ENCODE peak calls at places on chromosome 10, in nine cellular contexts. One of them, this sample, is unnamed.

GRCh38 chr10:76209135-76209534 is 777.7 kb downstream of the LRMDA start:
- DNase-seq in nephron progenitor cell: no peak
- DNase-seq in neural crest cell: no peak
- DNase-seq in GM12865: no peak
- DNase-seq in suprapubic skin: no peak
- DNase-seq in HepG2: no peak
- DNase-seq in CD8-positive, alpha-beta T cell: no peak
- DNase-seq in prostate gland: no peak
- DNase-seq in body of pancreas: no peak
- DNase-seq in this sample: no peak

GRCh38 chr10:122323188-122323587 is 51.3 kb upstream of the PLEKHA1 start:
- DNase-seq in nephron progenitor cell: no peak
- DNase-seq in neural crest cell: no peak
- DNase-seq in GM12865: no peak
- DNase-seq in suprapubic skin: no peak
- DNase-seq in HepG2: no peak
- DNase-seq in CD8-positive, alpha-beta T cell: no peak
- DNase-seq in prostate gland: no peak
- DNase-seq in body of pancreas: no peak
- DNase-seq in this sample: no peak

GRCh38 chr10:17272648-17273047 is 44.6 kb downstream of the VIM start:
- DNase-seq in nephron progenitor cell: no peak
- DNase-seq in neural crest cell: no peak
- DNase-seq in GM12865: no peak
- DNase-seq in suprapubic skin: no peak
- DNase-seq in HepG2: no peak
- DNase-seq in CD8-positive, alpha-beta T cell: no peak
- DNase-seq in prostate gland: no peak
- DNase-seq in body of pancreas: no peak
- DNase-seq in this sample: no peak

GRCh38 chr10:73780966-73781365 is 882 bp upstream of the CHCHD1 start:
- DNase-seq in nephron progenitor cell: no peak
- DNase-seq in neural crest cell: no peak
- DNase-seq in GM12865: no peak
- DNase-seq in suprapubic skin: no peak
- DNase-seq in HepG2: no peak
- DNase-seq in CD8-positive, alpha-beta T cell: no peak
- DNase-seq in prostate gland: no peak
- DNase-seq in body of pancreas: no peak
- DNase-seq in this sample: no peak

GRCh38 chr10:34598972-34599371 is 216.1 kb downstream of the PARD3 start:
- DNase-seq in nephron progenitor cell: no peak
- DNase-seq in neural crest cell: no peak
- DNase-seq in GM12865: no peak
- DNase-seq in suprapubic skin: no peak
- DNase-seq in HepG2: no peak
- DNase-seq in CD8-positive, alpha-beta T cell: no peak
- DNase-seq in prostate gland: no peak
- DNase-seq in body of pancreas: no peak
- DNase-seq in this sample: no peak

GRCh38 chr10:133151528-133151927 is 8.5 kb upstream of the KNDC1 start:
- DNase-seq in nephron progenitor cell: no peak
- DNase-seq in neural crest cell: no peak
- DNase-seq in GM12865: no peak
- DNase-seq in suprapubic skin: no peak
- DNase-seq in HepG2: no peak
- DNase-seq in CD8-positive, alpha-beta T cell: no peak
- DNase-seq in prostate gland: no peak
- DNase-seq in body of pancreas: no peak
- DNase-seq in this sample: no peak

GRCh38 chr10:92126100-92126650 is 164.7 kb downstream of the CPEB3 start:
- DNase-seq in nephron progenitor cell: no peak
- DNase-seq in neural crest cell: no peak
- DNase-seq in GM12865: no peak
- DNase-seq in suprapubic skin: no peak
- DNase-seq in HepG2: no peak
- DNase-seq in CD8-positive, alpha-beta T cell: no peak
- DNase-seq in prostate gland: no peak
- DNase-seq in body of pancreas: no peak
- DNase-seq in this sample: no peak

GRCh38 chr10:77304192-77304591 is 333.4 kb downstream of the KCNMA1 start:
- DNase-seq in nephron progenitor cell: no peak
- DNase-seq in neural crest cell: no peak
- DNase-seq in GM12865: no peak
- DNase-seq in suprapubic skin: no peak
- DNase-seq in HepG2: no peak
- DNase-seq in CD8-positive, alpha-beta T cell: no peak
- DNase-seq in prostate gland: no peak
- DNase-seq in body of pancreas: no peak
- DNase-seq in this sample: no peak

GRCh38 chr10:45500304-45500703 is 126.3 kb downstream of the ALOX5 start:
- DNase-seq in nephron progenitor cell: no peak
- DNase-seq in neural crest cell: no peak
- DNase-seq in GM12865: no peak
- DNase-seq in suprapubic skin: no peak
- DNase-seq in HepG2: no peak
- DNase-seq in CD8-positive, alpha-beta T cell: no peak
- DNase-seq in prostate gland: no peak
- DNase-seq in body of pancreas: no peak
- DNase-seq in this sample: no peak

GRCh38 chr10:8379906-8380832 is 325.7 kb downstream of the GATA3 start:
- DNase-seq in nephron progenitor cell: no peak
- DNase-seq in neural crest cell: no peak
- DNase-seq in GM12865: no peak
- DNase-seq in suprapubic skin: no peak
- DNase-seq in HepG2: no peak
- DNase-seq in CD8-positive, alpha-beta T cell: no peak
- DNase-seq in prostate gland: peak
- DNase-seq in body of pancreas: no peak
- DNase-seq in this sample: no peak

DNA sequence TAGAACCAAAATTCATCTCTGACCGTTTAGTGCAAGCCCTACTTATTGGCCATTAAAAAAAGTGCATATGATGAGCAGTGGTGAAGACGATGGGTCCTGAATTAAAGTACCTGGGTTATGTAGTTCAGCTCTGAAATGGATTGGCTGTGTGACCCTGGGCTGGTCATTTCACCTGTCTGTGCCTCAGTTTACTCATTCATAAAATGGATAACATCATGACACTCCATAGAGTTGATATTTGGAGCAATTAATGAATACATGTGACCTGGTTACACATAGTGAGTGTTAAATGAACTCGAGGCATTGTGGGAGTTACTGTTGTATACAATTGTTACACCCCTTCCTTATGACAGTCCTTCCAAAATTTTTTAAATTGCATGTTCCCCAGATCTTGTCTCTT is 9.1 kb downstream of the MAP3K8 start:
- DNase-seq in nephron progenitor cell: no peak
- DNase-seq in neural crest cell: no peak
- DNase-seq in GM12865: no peak
- DNase-seq in suprapubic skin: no peak
- DNase-seq in HepG2: no peak
- DNase-seq in CD8-positive, alpha-beta T cell: no peak
- DNase-seq in prostate gland: no peak
- DNase-seq in body of pancreas: no peak
- DNase-seq in this sample: no peak
- TF ChIP-seq CTCF in nephron progenitor cell: no peak
- TF ChIP-seq CTCF in neural crest cell: no peak
- TF ChIP-seq CTCF in GM12865: no peak
- TF ChIP-seq CTCF in suprapubic skin: no peak
- TF ChIP-seq CTCF in HepG2: no peak
- TF ChIP-seq CTCF in CD8-positive, alpha-beta T cell: no peak
- TF ChIP-seq CTCF in prostate gland: no peak
- TF ChIP-seq CTCF in body of pancreas: no peak
- TF ChIP-seq CTCF in this sample: no peak

GRCh38 chr10:86956841-86957448 is 470 bp downstream of the MMRN2 start:
- DNase-seq in nephron progenitor cell: peak
- DNase-seq in neural crest cell: no peak
- DNase-seq in GM12865: no peak
- DNase-seq in suprapubic skin: no peak
- DNase-seq in HepG2: no peak
- DNase-seq in CD8-positive, alpha-beta T cell: no peak
- DNase-seq in prostate gland: no peak
- DNase-seq in body of pancreas: no peak
- DNase-seq in this sample: no peak
- TF ChIP-seq CTCF in nephron progenitor cell: no peak
- TF ChIP-seq CTCF in neural crest cell: no peak
- TF ChIP-seq CTCF in GM12865: no peak
- TF ChIP-seq CTCF in suprapubic skin: no peak
- TF ChIP-seq CTCF in HepG2: no peak
- TF ChIP-seq CTCF in CD8-positive, alpha-beta T cell: no peak
- TF ChIP-seq CTCF in prostate gland: no peak
- TF ChIP-seq CTCF in body of pancreas: no peak
- TF ChIP-seq CTCF in this sample: no peak

DNA sequence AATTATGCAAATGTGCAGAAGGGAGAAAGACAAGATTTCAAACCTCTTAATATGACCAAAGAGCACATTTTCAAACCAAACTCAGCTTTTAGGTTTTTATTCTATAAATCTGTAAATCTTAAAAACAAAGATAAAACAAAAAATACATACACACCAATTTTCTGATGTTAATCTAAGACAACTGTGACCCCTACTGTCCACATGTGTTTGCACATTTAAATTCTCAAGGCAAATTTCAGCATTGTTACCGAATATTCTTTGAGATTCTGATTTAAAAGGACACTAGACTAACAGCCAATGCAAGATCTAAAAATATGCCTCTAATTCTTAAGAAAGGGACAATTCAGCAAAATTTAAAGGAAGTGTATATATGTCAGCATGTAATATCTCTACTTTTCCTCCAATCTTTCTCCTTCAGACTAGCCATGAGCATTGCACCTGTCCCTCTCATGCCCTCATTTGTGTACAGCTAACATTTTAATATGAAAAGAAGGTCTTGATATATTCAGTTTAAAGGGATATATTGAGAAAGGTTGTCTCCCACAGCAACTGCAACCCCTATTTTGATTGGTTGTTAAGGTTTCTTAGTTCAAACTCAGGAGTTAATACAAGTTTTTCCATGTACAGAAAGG is 417.9 kb downstream of the IPMK start:
- DNase-seq in nephron progenitor cell: no peak
- DNase-seq in neural crest cell: no peak
- DNase-seq in GM12865: no peak
- DNase-seq in suprapubic skin: no peak
- DNase-seq in HepG2: no peak
- DNase-seq in CD8-positive, alpha-beta T cell: no peak
- DNase-seq in prostate gland: no peak
- DNase-seq in body of pancreas: no peak
- DNase-seq in this sample: no peak
- TF ChIP-seq CTCF in nephron progenitor cell: peak
- TF ChIP-seq CTCF in neural crest cell: peak
- TF ChIP-seq CTCF in GM12865: no peak
- TF ChIP-seq CTCF in suprapubic skin: no peak
- TF ChIP-seq CTCF in HepG2: no peak
- TF ChIP-seq CTCF in CD8-positive, alpha-beta T cell: no peak
- TF ChIP-seq CTCF in prostate gland: no peak
- TF ChIP-seq CTCF in body of pancreas: peak
- TF ChIP-seq CTCF in this sample: no peak

GRCh38 chr10:4538016-4538415 is 288.0 kb upstream of the AKR1E2 start:
- DNase-seq in nephron progenitor cell: no peak
- DNase-seq in neural crest cell: no peak
- DNase-seq in GM12865: no peak
- DNase-seq in suprapubic skin: no peak
- DNase-seq in HepG2: no peak
- DNase-seq in CD8-positive, alpha-beta T cell: no peak
- DNase-seq in prostate gland: no peak
- DNase-seq in body of pancreas: no peak
- DNase-seq in this sample: no peak

GRCh38 chr10:4545077-4545476 is 280.9 kb upstream of the AKR1E2 start:
- DNase-seq in nephron progenitor cell: no peak
- DNase-seq in neural crest cell: no peak
- DNase-seq in GM12865: no peak
- DNase-seq in suprapubic skin: no peak
- DNase-seq in HepG2: no peak
- DNase-seq in CD8-positive, alpha-beta T cell: no peak
- DNase-seq in prostate gland: no peak
- DNase-seq in body of pancreas: no peak
- DNase-seq in this sample: no peak

GRCh38 chr10:4543943-4544540 is 282.0 kb upstream of the AKR1E2 start:
- DNase-seq in nephron progenitor cell: no peak
- DNase-seq in neural crest cell: no peak
- DNase-seq in GM12865: no peak
- DNase-seq in suprapubic skin: no peak
- DNase-seq in HepG2: no peak
- DNase-seq in CD8-positive, alpha-beta T cell: no peak
- DNase-seq in prostate gland: no peak
- DNase-seq in body of pancreas: no peak
- DNase-seq in this sample: no peak

GRCh38 chr10:4546500-4546899 is 279.5 kb upstream of the AKR1E2 start:
- DNase-seq in nephron progenitor cell: no peak
- DNase-seq in neural crest cell: no peak
- DNase-seq in GM12865: no peak
- DNase-seq in suprapubic skin: no peak
- DNase-seq in HepG2: no peak
- DNase-seq in CD8-positive, alpha-beta T cell: no peak
- DNase-seq in prostate gland: no peak
- DNase-seq in body of pancreas: no peak
- DNase-seq in this sample: no peak

DNA sequence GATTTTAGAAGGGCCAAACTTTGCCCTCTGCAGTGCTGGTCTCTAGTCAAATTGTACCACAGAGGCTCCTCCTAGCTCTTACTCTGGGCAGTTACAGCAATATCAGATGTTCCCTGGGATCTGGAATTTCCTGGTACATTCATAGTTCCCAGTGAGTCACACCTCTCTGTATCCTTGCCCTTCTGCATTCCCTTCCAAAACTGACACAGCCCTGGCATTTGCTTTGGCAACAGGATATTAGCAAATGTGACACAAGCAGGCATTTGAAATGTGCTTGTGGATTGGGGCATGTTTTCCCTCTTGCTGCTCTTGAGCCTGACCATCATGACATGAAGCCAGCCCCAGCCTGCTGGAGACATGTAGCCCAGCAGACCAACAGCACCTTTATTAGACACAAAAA is 284.7 kb upstream of the AKR1E2 start:
- DNase-seq in nephron progenitor cell: no peak
- DNase-seq in neural crest cell: no peak
- DNase-seq in GM12865: no peak
- DNase-seq in suprapubic skin: no peak
- DNase-seq in HepG2: no peak
- DNase-seq in CD8-positive, alpha-beta T cell: no peak
- DNase-seq in prostate gland: peak
- DNase-seq in body of pancreas: peak
- DNase-seq in this sample: no peak
- TF ChIP-seq CTCF in nephron progenitor cell: no peak
- TF ChIP-seq CTCF in neural crest cell: no peak
- TF ChIP-seq CTCF in GM12865: no peak
- TF ChIP-seq CTCF in suprapubic skin: no peak
- TF ChIP-seq CTCF in HepG2: no peak
- TF ChIP-seq CTCF in CD8-positive, alpha-beta T cell: no peak
- TF ChIP-seq CTCF in prostate gland: no peak
- TF ChIP-seq CTCF in body of pancreas: no peak
- TF ChIP-seq CTCF in this sample: no peak